ENCODE peak calls at places on chromosomes 3 and 15, in six cellular contexts. One of them, this sample, is unnamed.

GRCh38 chr3:16824085-16824696 is 60.6 kb upstream of the PLCL2 start:
- DNase-seq in lung: no peak
- DNase-seq in HT1080: no peak
- DNase-seq in A172: no peak
- DNase-seq in HTR-8/SVneo: no peak
- DNase-seq in kidney tubule cell: no peak
- DNase-seq in this sample: no peak

GRCh38 chr3:87209115-87209514 is 18.0 kb upstream of the CHMP2B start:
- DNase-seq in lung: no peak
- DNase-seq in HT1080: no peak
- DNase-seq in A172: no peak
- DNase-seq in HTR-8/SVneo: no peak
- DNase-seq in kidney tubule cell: no peak
- DNase-seq in this sample: no peak

GRCh38 chr3:40532252-40532651 is 7.5 kb downstream of the ZNF621 start:
- DNase-seq in lung: no peak
- DNase-seq in HT1080: no peak
- DNase-seq in A172: peak
- DNase-seq in HTR-8/SVneo: no peak
- DNase-seq in kidney tubule cell: no peak
- DNase-seq in this sample: no peak

GRCh38 chr3:16508591-16508995 is 4.9 kb downstream of the RFTN1 start:
- DNase-seq in lung: no peak
- DNase-seq in HT1080: no peak
- DNase-seq in A172: no peak
- DNase-seq in HTR-8/SVneo: no peak
- DNase-seq in kidney tubule cell: no peak
- DNase-seq in this sample: no peak

GRCh38 chr3:38698760-38699159 is 49.3 kb upstream of the SCN5A start:
- DNase-seq in lung: no peak
- DNase-seq in HT1080: no peak
- DNase-seq in A172: no peak
- DNase-seq in HTR-8/SVneo: no peak
- DNase-seq in kidney tubule cell: no peak
- DNase-seq in this sample: no peak

GRCh38 chr3:98602078-98602678 is 8.8 kb upstream of the CPOX start:
- DNase-seq in lung: no peak
- DNase-seq in HT1080: peak
- DNase-seq in A172: peak
- DNase-seq in HTR-8/SVneo: peak
- DNase-seq in kidney tubule cell: peak
- DNase-seq in this sample: peak

GRCh38 chr15:33754242-33754641 is 214.1 kb upstream of the CHRM5 start:
- DNase-seq in lung: no peak
- DNase-seq in HT1080: no peak
- DNase-seq in A172: no peak
- DNase-seq in HTR-8/SVneo: no peak
- DNase-seq in kidney tubule cell: no peak
- DNase-seq in this sample: no peak

GRCh38 chr15:89003865-89004725 is 84.2 kb upstream of the ABHD2 start:
- DNase-seq in lung: no peak
- DNase-seq in HT1080: peak
- DNase-seq in A172: peak
- DNase-seq in HTR-8/SVneo: peak
- DNase-seq in kidney tubule cell: peak
- DNase-seq in this sample: no peak

GRCh38 chr15:69000725-69001503 is 13.6 kb upstream of the NOX5 start:
- DNase-seq in lung: no peak
- DNase-seq in HT1080: no peak
- DNase-seq in A172: no peak
- DNase-seq in HTR-8/SVneo: no peak
- DNase-seq in kidney tubule cell: no peak
- DNase-seq in this sample: no peak

GRCh38 chr15:73926191-73927002 is at the start of gene LOXL1:
- DNase-seq in lung: peak
- DNase-seq in HT1080: peak
- DNase-seq in A172: peak
- DNase-seq in HTR-8/SVneo: peak
- DNase-seq in kidney tubule cell: peak
- DNase-seq in this sample: peak

GRCh38 chr3:197522183-197522715 is 33.5 kb downstream of the BDH1 start:
- DNase-seq in lung: no peak
- DNase-seq in HT1080: no peak
- DNase-seq in A172: no peak
- DNase-seq in HTR-8/SVneo: no peak
- DNase-seq in kidney tubule cell: no peak
- DNase-seq in this sample: no peak

GRCh38 chr3:184531580-184532290 is 29.9 kb upstream of the EPHB3 start:
- DNase-seq in lung: no peak
- DNase-seq in HT1080: peak
- DNase-seq in A172: peak
- DNase-seq in HTR-8/SVneo: no peak
- DNase-seq in kidney tubule cell: no peak
- DNase-seq in this sample: peak

GRCh38 chr3:143731776-143732175 is 116.5 kb downstream of the SLC9A9 start:
- DNase-seq in lung: no peak
- DNase-seq in HT1080: peak
- DNase-seq in A172: no peak
- DNase-seq in HTR-8/SVneo: no peak
- DNase-seq in kidney tubule cell: peak
- DNase-seq in this sample: no peak

GRCh38 chr3:190266915-190267290 is 55.3 kb downstream of the CLDN1 start:
- DNase-seq in lung: no peak
- DNase-seq in HT1080: no peak
- DNase-seq in A172: no peak
- DNase-seq in HTR-8/SVneo: no peak
- DNase-seq in kidney tubule cell: no peak
- DNase-seq in this sample: no peak

GRCh38 chr3:61810953-61811497 is 249.7 kb downstream of the PTPRG start:
- DNase-seq in lung: no peak
- DNase-seq in HT1080: no peak
- DNase-seq in A172: no peak
- DNase-seq in HTR-8/SVneo: no peak
- DNase-seq in kidney tubule cell: no peak
- DNase-seq in this sample: no peak

GRCh38 chr3:21654662-21655061 is 96.3 kb downstream of the ZNF385D start:
- DNase-seq in lung: no peak
- DNase-seq in HT1080: peak
- DNase-seq in A172: peak
- DNase-seq in HTR-8/SVneo: no peak
- DNase-seq in kidney tubule cell: no peak
- DNase-seq in this sample: no peak

GRCh38 chr3:62361261-62361660 is 12.1 kb downstream of the FEZF2 start:
- DNase-seq in lung: no peak
- DNase-seq in HT1080: no peak
- DNase-seq in A172: no peak
- DNase-seq in HTR-8/SVneo: no peak
- DNase-seq in kidney tubule cell: peak
- DNase-seq in this sample: no peak

GRCh38 chr3:194537732-194538247 is 51.0 kb upstream of the ATP13A3 start:
- DNase-seq in lung: peak
- DNase-seq in HT1080: peak
- DNase-seq in A172: peak
- DNase-seq in HTR-8/SVneo: peak
- DNase-seq in kidney tubule cell: peak
- DNase-seq in this sample: peak

GRCh38 chr15:33201376-33202189 is 7.1 kb upstream of the FMN1 start:
- DNase-seq in lung: peak
- DNase-seq in HT1080: peak
- DNase-seq in A172: peak
- DNase-seq in HTR-8/SVneo: peak
- DNase-seq in kidney tubule cell: peak
- DNase-seq in this sample: peak

GRCh38 chr3:175433026-175433668 is 574.0 kb downstream of the NAALADL2 start:
- DNase-seq in lung: no peak
- DNase-seq in HT1080: no peak
- DNase-seq in A172: no peak
- DNase-seq in HTR-8/SVneo: no peak
- DNase-seq in kidney tubule cell: peak
- DNase-seq in this sample: no peak

GRCh38 chr3:177335728-177336127 is 138.4 kb upstream of the TBL1XR1 start:
- DNase-seq in lung: no peak
- DNase-seq in HT1080: peak
- DNase-seq in A172: peak
- DNase-seq in HTR-8/SVneo: no peak
- DNase-seq in kidney tubule cell: peak
- DNase-seq in this sample: no peak

GRCh38 chr3:172987268-172987667 is 153.8 kb downstream of the SPATA16 start:
- DNase-seq in lung: no peak
- DNase-seq in HT1080: peak
- DNase-seq in A172: peak
- DNase-seq in HTR-8/SVneo: no peak
- DNase-seq in kidney tubule cell: peak
- DNase-seq in this sample: peak

GRCh38 chr3:72265250-72265649 is 480.3 kb upstream of the PROK2 start:
- DNase-seq in lung: no peak
- DNase-seq in HT1080: no peak
- DNase-seq in A172: no peak
- DNase-seq in HTR-8/SVneo: no peak
- DNase-seq in kidney tubule cell: peak
- DNase-seq in this sample: no peak

GRCh38 chr3:184687363-184688049 is 24.4 kb downstream of the MAGEF1 start:
- DNase-seq in lung: no peak
- DNase-seq in HT1080: no peak
- DNase-seq in A172: no peak
- DNase-seq in HTR-8/SVneo: no peak
- DNase-seq in kidney tubule cell: no peak
- DNase-seq in this sample: no peak

GRCh38 chr3:89699771-89700170 is 592.4 kb downstream of the EPHA3 start:
- DNase-seq in lung: no peak
- DNase-seq in HT1080: no peak
- DNase-seq in A172: no peak
- DNase-seq in HTR-8/SVneo: no peak
- DNase-seq in kidney tubule cell: no peak
- DNase-seq in this sample: no peak

GRCh38 chr3:125386811-125387210 is 11.7 kb upstream of the ZNF148 start:
- DNase-seq in lung: no peak
- DNase-seq in HT1080: no peak
- DNase-seq in A172: no peak
- DNase-seq in HTR-8/SVneo: no peak
- DNase-seq in kidney tubule cell: no peak
- DNase-seq in this sample: no peak

GRCh38 chr3:30606301-30607031 is at the start of gene TGFBR2:
- DNase-seq in lung: peak
- DNase-seq in HT1080: peak
- DNase-seq in A172: peak
- DNase-seq in HTR-8/SVneo: peak
- DNase-seq in kidney tubule cell: peak
- DNase-seq in this sample: peak

GRCh38 chr3:105364113-105364512 is 2.6 kb upstream of the ALCAM start:
- DNase-seq in lung: no peak
- DNase-seq in HT1080: peak
- DNase-seq in A172: peak
- DNase-seq in HTR-8/SVneo: peak
- DNase-seq in kidney tubule cell: peak
- DNase-seq in this sample: peak

GRCh38 chr3:40055361-40055760 is 246.0 kb downstream of the MYRIP start:
- DNase-seq in lung: no peak
- DNase-seq in HT1080: no peak
- DNase-seq in A172: no peak
- DNase-seq in HTR-8/SVneo: no peak
- DNase-seq in kidney tubule cell: no peak
- DNase-seq in this sample: no peak

GRCh38 chr3:157786216-157786615 is 283.0 kb upstream of the VEPH1 start:
- DNase-seq in lung: no peak
- DNase-seq in HT1080: peak
- DNase-seq in A172: peak
- DNase-seq in HTR-8/SVneo: peak
- DNase-seq in kidney tubule cell: peak
- DNase-seq in this sample: peak

GRCh38 chr3:46369675-46370132 is 1.0 kb upstream of the CCR5 start:
- DNase-seq in lung: no peak
- DNase-seq in HT1080: no peak
- DNase-seq in A172: no peak
- DNase-seq in HTR-8/SVneo: no peak
- DNase-seq in kidney tubule cell: no peak
- DNase-seq in this sample: no peak

GRCh38 chr3:55191911-55192787 is 264.3 kb upstream of the LRTM1 start:
- DNase-seq in lung: no peak
- DNase-seq in HT1080: peak
- DNase-seq in A172: peak
- DNase-seq in HTR-8/SVneo: peak
- DNase-seq in kidney tubule cell: peak
- DNase-seq in this sample: peak

GRCh38 chr15:63291507-63291906 is 14.1 kb downstream of the APH1B start:
- DNase-seq in lung: no peak
- DNase-seq in HT1080: peak
- DNase-seq in A172: peak
- DNase-seq in HTR-8/SVneo: no peak
- DNase-seq in kidney tubule cell: peak
- DNase-seq in this sample: peak

GRCh38 chr15:90001062-90001682 is at the start of gene ZNF710:
- DNase-seq in lung: no peak
- DNase-seq in HT1080: peak
- DNase-seq in A172: peak
- DNase-seq in HTR-8/SVneo: peak
- DNase-seq in kidney tubule cell: peak
- DNase-seq in this sample: peak

GRCh38 chr3:134854285-134854684 is 59.2 kb downstream of the EPHB1 start:
- DNase-seq in lung: no peak
- DNase-seq in HT1080: no peak
- DNase-seq in A172: no peak
- DNase-seq in HTR-8/SVneo: no peak
- DNase-seq in kidney tubule cell: no peak
- DNase-seq in this sample: no peak